ENCODE peak calls at places on chromosomes 16 and 17, in ten cellular contexts. L is fibroblast of mammary gland, O is cardiac fibroblast, Z is ovary, G is endodermal cell, S is WERI-Rb-1, Y is heart left ventricle, W is brain microvascular endothelial cell, U is A549, I is neural progenitor cell. Q is an unnamed sample.

GRCh38 chr16:31110106-31111034 is 2.2 kb downstream of the BCKDK start:
- DNase-seq in L (no peak), O (no peak), Z (no peak), G (no peak), S (no peak), Y (no peak), W (no peak), U (no peak), I (no peak), Q (no peak)

GRCh38 chr17:76104896-76105231 is 1.3 kb upstream of the EXOC7 start:
- DNase-seq in L (no peak), O (no peak), Z (no peak), G (peak), S (no peak), Y (no peak), W (no peak), U (no peak), I (no peak), Q (no peak)

GRCh38 chr17:77354721-77355455 is 214.1 kb downstream of the SEC14L1 start:
- DNase-seq in L (peak), O (peak), Z (peak), G (no peak), S (peak), Y (peak), W (peak), U (peak), I (no peak), Q (no peak)

GRCh38 chr16:49598386-49599170 is 225.0 kb downstream of the C16orf78 start:
- DNase-seq in L (no peak), O (no peak), Z (no peak), G (peak), S (no peak), Y (no peak), W (no peak), U (no peak), I (no peak), Q (no peak)

GRCh38 chr17:57675988-57676387 is 69.1 kb downstream of the CCDC182 start:
- DNase-seq in L (no peak), O (no peak), Z (no peak), G (peak), S (no peak), Y (no peak), W (no peak), U (no peak), I (no peak), Q (no peak)

GRCh38 chr17:45431531-45432404 is 902 bp downstream of the ARHGAP27 start:
- DNase-seq in L (peak), O (peak), Z (no peak), G (peak), S (peak), Y (peak), W (no peak), U (peak), I (peak), Q (no peak)

GRCh38 chr17:4198995-4199394 is 56.0 kb downstream of the CYB5D2 start:
- DNase-seq in L (no peak), O (no peak), Z (no peak), G (no peak), S (no peak), Y (no peak), W (no peak), U (no peak), I (no peak), Q (no peak)

GRCh38 chr16:77556203-77556602 is 121.4 kb upstream of the ADAMTS18 start:
- DNase-seq in L (no peak), O (no peak), Z (no peak), G (peak), S (no peak), Y (no peak), W (no peak), U (no peak), I (peak), Q (no peak)

GRCh38 chr17:14317383-14317782 is 16.5 kb downstream of the HS3ST3B1 start:
- DNase-seq in L (no peak), O (no peak), Z (no peak), G (peak), S (no peak), Y (no peak), W (no peak), U (no peak), I (peak), Q (no peak)

GRCh38 chr16:50311134-50311528 is 44.8 kb downstream of the ADCY7 start:
- DNase-seq in L (no peak), O (no peak), Z (no peak), G (no peak), S (no peak), Y (no peak), W (no peak), U (no peak), I (no peak), Q (no peak)

GRCh38 chr17:11871773-11872172 is 125.5 kb downstream of the ZNF18 start:
- DNase-seq in L (no peak), O (no peak), Z (no peak), G (peak), S (peak), Y (no peak), W (no peak), U (no peak), I (no peak), Q (no peak)

GRCh38 chr16:88010971-88011483 is 59.8 kb downstream of the BANP start:
- DNase-seq in L (no peak), O (no peak), Z (no peak), G (peak), S (no peak), Y (no peak), W (no peak), U (no peak), I (no peak), Q (no peak)

GRCh38 chr16:52577130-52577706 is 30.3 kb upstream of the TOX3 start:
- DNase-seq in L (no peak), O (no peak), Z (no peak), G (no peak), S (no peak), Y (no peak), W (no peak), U (no peak), I (no peak), Q (no peak)

GRCh38 chr17:21297597-21297996 is 13.1 kb downstream of the MAP2K3 start:
- DNase-seq in L (no peak), O (no peak), Z (no peak), G (no peak), S (no peak), Y (no peak), W (no peak), U (no peak), I (peak), Q (no peak)

GRCh38 chr16:24344791-24345190 is 88.7 kb downstream of the CACNG3 start:
- DNase-seq in L (no peak), O (no peak), Z (no peak), G (no peak), S (no peak), Y (no peak), W (no peak), U (no peak), I (no peak), Q (no peak)

GRCh38 chr16:24348511-24349290 is 92.6 kb downstream of the CACNG3 start:
- DNase-seq in L (no peak), O (no peak), Z (no peak), G (peak), S (no peak), Y (no peak), W (no peak), U (no peak), I (peak), Q (no peak)

GRCh38 chr16:24346734-24347133 is 90.6 kb downstream of the CACNG3 start:
- DNase-seq in L (no peak), O (no peak), Z (no peak), G (peak), S (peak), Y (no peak), W (no peak), U (no peak), I (peak), Q (no peak)

DNA sequence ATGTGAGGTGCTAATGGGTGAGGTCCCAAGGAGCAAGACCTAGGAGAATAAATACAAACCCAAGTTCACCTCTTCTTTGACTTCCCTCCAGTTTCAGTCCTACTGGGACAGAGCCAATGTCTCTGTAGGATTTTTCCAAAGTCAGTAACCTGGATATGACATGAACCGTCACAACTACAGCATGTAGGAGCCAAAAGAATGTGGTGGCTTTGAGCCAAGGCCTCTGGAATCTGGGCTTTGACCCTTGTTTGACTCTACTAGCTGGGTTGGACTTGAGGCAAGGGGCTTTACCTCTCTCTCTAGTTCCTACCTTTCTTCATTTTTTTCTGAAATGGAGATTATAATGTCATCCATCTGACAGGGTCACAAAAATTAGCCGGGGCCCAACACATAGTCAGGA is 91.4 kb downstream of the CACNG3 start:
- DNase-seq in L (no peak), O (no peak), Z (no peak), G (peak), S (no peak), Y (no peak), W (no peak), U (no peak), I (no peak), Q (no peak)
- TF ChIP-seq CTCF in L (no peak), O (no peak), Z (no peak), G (no peak), S (no peak), Y (no peak), W (no peak), U (no peak), I (no peak), Q (no peak)

GRCh38 chr16:47928008-47928407 is 227.8 kb downstream of the ABCC12 start:
- DNase-seq in L (peak), O (peak), Z (no peak), G (peak), S (peak), Y (no peak), W (no peak), U (no peak), I (no peak), Q (no peak)
- H3K4me3 ChIP-seq in L (no peak), O (no peak), Z (no peak), G (no peak), S (no peak), Y (no peak), W (no peak), U (no peak), I (no peak), Q (no peak)

GRCh38 chr17:28328325-28328724 is 6.9 kb downstream of the IFT20 start:
- DNase-seq in L (no peak), O (peak), Z (peak), G (peak), S (no peak), Y (no peak), W (no peak), U (no peak), I (peak), Q (no peak)
- TF ChIP-seq CTCF in L (no peak), O (no peak), Z (no peak), G (no peak), S (no peak), Y (no peak), W (no peak), U (no peak), I (no peak), Q (no peak)

DNA sequence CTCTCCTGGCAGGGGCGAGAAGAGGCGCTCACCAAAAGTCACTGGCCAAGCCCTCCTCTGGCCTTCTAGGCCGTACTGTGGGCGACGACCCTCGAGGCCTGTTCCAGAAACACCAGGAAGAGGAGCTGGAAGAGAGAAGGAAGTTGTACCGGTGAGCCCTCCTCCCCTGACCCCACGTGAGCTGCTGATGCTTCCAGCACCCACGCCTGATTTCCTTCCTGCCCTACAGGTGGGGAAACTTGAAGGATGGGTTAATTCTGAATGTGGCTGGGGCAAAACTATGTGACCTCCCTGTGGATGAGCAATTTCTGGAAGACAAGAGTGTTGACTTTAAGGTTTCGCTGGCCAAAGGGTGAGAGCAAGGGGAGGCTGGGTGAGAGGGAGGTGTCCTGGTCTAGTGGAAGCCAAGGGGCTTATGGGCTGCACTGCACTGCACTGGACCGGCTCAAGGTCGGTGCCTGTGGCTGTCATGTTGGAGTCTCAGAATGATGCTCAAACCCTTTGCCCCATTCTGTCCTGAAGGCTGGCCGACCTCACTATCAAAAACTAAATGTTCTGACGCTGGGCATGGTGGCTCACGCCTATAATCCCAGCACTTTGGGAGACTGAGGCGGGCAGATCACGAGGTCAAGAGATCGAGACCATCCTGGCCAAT is 6.2 kb downstream of the C17orf100 start:
- DNase-seq in L (no peak), O (no peak), Z (no peak), G (no peak), S (no peak), Y (no peak), W (no peak), U (no peak), I (no peak), Q (no peak)
- H3K4me3 ChIP-seq in L (no peak), O (no peak), Z (no peak), G (peak), S (no peak), Y (no peak), W (no peak), U (no peak), I (peak), Q (no peak)

GRCh38 chr17:37221865-37222264 is 153.9 kb upstream of the C17orf78 start:
- DNase-seq in L (no peak), O (no peak), Z (no peak), G (no peak), S (no peak), Y (no peak), W (no peak), U (no peak), I (no peak), Q (no peak)

GRCh38 chr17:37225458-37225857 is 150.3 kb upstream of the C17orf78 start:
- DNase-seq in L (no peak), O (no peak), Z (no peak), G (peak), S (no peak), Y (no peak), W (no peak), U (no peak), I (peak), Q (no peak)

GRCh38 chr17:37219876-37220608 is 155.7 kb upstream of the C17orf78 start:
- DNase-seq in L (no peak), O (peak), Z (no peak), G (no peak), S (no peak), Y (no peak), W (no peak), U (no peak), I (peak), Q (no peak)

GRCh38 chr17:37218849-37219248 is 156.9 kb upstream of the C17orf78 start:
- DNase-seq in L (no peak), O (no peak), Z (no peak), G (no peak), S (no peak), Y (no peak), W (no peak), U (no peak), I (no peak), Q (no peak)

DNA sequence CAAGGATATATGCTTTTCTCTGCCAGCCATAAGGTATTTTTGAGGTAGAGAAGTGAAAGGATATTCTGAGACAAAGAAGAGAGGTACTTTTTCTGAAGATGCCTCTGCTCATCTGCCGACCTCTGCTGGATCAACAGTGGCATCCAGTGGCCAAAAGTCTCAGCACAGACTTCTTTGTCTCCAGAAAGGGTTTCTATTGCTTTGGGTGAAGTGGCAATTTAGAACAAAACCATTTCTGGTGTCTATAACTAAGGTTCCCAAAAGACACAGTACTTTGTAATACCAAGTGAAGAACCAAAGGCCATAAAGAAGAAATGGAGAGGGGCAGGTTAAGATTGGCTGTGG is 155.2 kb upstream of the C17orf78 start:
- DNase-seq in L (peak), O (peak), Z (no peak), G (peak), S (peak), Y (no peak), W (peak), U (no peak), I (peak), Q (peak)
- TF ChIP-seq CTCF in L (peak), O (peak), Z (no peak), G (peak), S (peak), Y (peak), W (peak), U (peak), I (peak), Q (peak)

GRCh38 chr16:7361416-7362129 is 28.9 kb downstream of the RBFOX1 start:
- DNase-seq in L (no peak), O (no peak), Z (no peak), G (no peak), S (no peak), Y (no peak), W (no peak), U (no peak), I (no peak), Q (no peak)
- H3K4me3 ChIP-seq in L (no peak), O (no peak), Z (no peak), G (no peak), S (no peak), Y (no peak), W (no peak), U (no peak), I (no peak), Q (no peak)